ENCODE peak calls at places on chromosomes 1 and 21, in six cellular contexts. K is progenitor cell of endocrine pancreas, W is NCI-H1417, B is NCI-H146, T is HCT116, Q is mammary epithelial cell. G is an unnamed sample.

GRCh38 chr1:160291248-160292220 is 6.6 kb upstream of the PEX19 start:
- DNase-seq in K (peak), W (peak), B (peak), T (peak), Q (peak), G (peak)

GRCh38 chr1:40450491-40451237 is 388 bp downstream of the ZFP69B start:
- DNase-seq in K (no peak), W (no peak), B (peak), T (no peak), Q (peak), G (no peak)

GRCh38 chr1:205616563-205617293 is 15.1 kb downstream of the ELK4 start:
- DNase-seq in K (no peak), W (no peak), B (no peak), T (no peak), Q (peak), G (no peak)

GRCh38 chr1:233240839-233241682 is 54.5 kb downstream of the PCNX2 start:
- DNase-seq in K (peak), W (peak), B (peak), T (no peak), Q (no peak), G (peak)

GRCh38 chr21:33964706-33965325 is 49.2 kb upstream of the ATP5PO start:
- DNase-seq in K (no peak), W (no peak), B (no peak), T (no peak), Q (no peak), G (no peak)

GRCh38 chr1:206766251-206766856 is 4.2 kb upstream of the IL19 start:
- DNase-seq in K (no peak), W (no peak), B (no peak), T (no peak), Q (peak), G (peak)

GRCh38 chr1:106620521-106620954 is 435.9 kb upstream of the PRMT6 start:
- DNase-seq in K (no peak), W (no peak), B (no peak), T (no peak), Q (peak), G (no peak)

GRCh38 chr1:230128569-230129269 is 61.7 kb downstream of the GALNT2 start:
- DNase-seq in K (no peak), W (no peak), B (no peak), T (no peak), Q (no peak), G (no peak)

GRCh38 chr1:68384872-68385390 is 64.8 kb downstream of the RPE65 start:
- DNase-seq in K (no peak), W (no peak), B (no peak), T (peak), Q (peak), G (no peak)

GRCh38 chr21:45284456-45284741 is 3.3 kb downstream of the POFUT2 start:
- DNase-seq in K (no peak), W (no peak), B (no peak), T (no peak), Q (no peak), G (no peak)

GRCh38 chr1:46394108-46394871 is at the start of gene FAAH:
- DNase-seq in K (peak), W (peak), B (peak), T (peak), Q (peak), G (peak)

GRCh38 chr1:65002508-65003315 is 36.4 kb upstream of the JAK1 start:
- DNase-seq in K (peak), W (no peak), B (no peak), T (peak), Q (peak), G (peak)

GRCh38 chr21:45011911-45012660 is 62.3 kb upstream of the ADARB1 start:
- DNase-seq in K (peak), W (no peak), B (no peak), T (peak), Q (peak), G (peak)

GRCh38 chr1:167648978-167649752 is 19.1 kb downstream of the RCSD1 start:
- DNase-seq in K (no peak), W (no peak), B (no peak), T (no peak), Q (no peak), G (no peak)

GRCh38 chr1:229131243-229132105 is 139.4 kb upstream of the RAB4A start:
- DNase-seq in K (no peak), W (no peak), B (no peak), T (no peak), Q (no peak), G (no peak)

GRCh38 chr21:33540711-33541104 is 1.2 kb downstream of the GART start:
- DNase-seq in K (no peak), W (no peak), B (no peak), T (no peak), Q (no peak), G (peak)

GRCh38 chr1:29809446-29810120 is 573.3 kb downstream of the PTPRU start:
- DNase-seq in K (no peak), W (no peak), B (no peak), T (no peak), Q (no peak), G (no peak)

GRCh38 chr1:218209351-218209861 is 75.7 kb upstream of the RRP15 start:
- DNase-seq in K (no peak), W (peak), B (no peak), T (peak), Q (peak), G (no peak)

GRCh38 chr1:213041443-213041842 is 9.6 kb upstream of the RPS6KC1 start:
- DNase-seq in K (no peak), W (no peak), B (no peak), T (no peak), Q (peak), G (no peak)

GRCh38 chr1:163709636-163710035 is 387.9 kb downstream of the NUF2 start:
- DNase-seq in K (no peak), W (no peak), B (no peak), T (no peak), Q (no peak), G (no peak)

GRCh38 chr21:42293649-42294272 is 21.4 kb downstream of the TFF3 start:
- DNase-seq in K (no peak), W (peak), B (no peak), T (no peak), Q (no peak), G (no peak)

GRCh38 chr1:87961992-87962391 is 633.3 kb downstream of the LMO4 start:
- DNase-seq in K (no peak), W (no peak), B (no peak), T (no peak), Q (no peak), G (no peak)

GRCh38 chr1:11355594-11356467 is 82.8 kb downstream of the UBIAD1 start:
- DNase-seq in K (no peak), W (peak), B (peak), T (no peak), Q (no peak), G (no peak)

GRCh38 chr1:192691041-192691440 is 55.1 kb downstream of the RGS13 start:
- DNase-seq in K (no peak), W (peak), B (peak), T (no peak), Q (no peak), G (no peak)

GRCh38 chr1:12163210-12163609 is 3.6 kb upstream of the TNFRSF1B start:
- DNase-seq in K (no peak), W (no peak), B (no peak), T (no peak), Q (no peak), G (no peak)

G was measured in Caco-2.